ENCODE peak calls at places on chromosomes 2 and 18, in eight cellular contexts. I is neuronal stem cell; M is small intestine; P is HCT116; W is iPS DF 6.9; T is prostate gland; K is left lung; O is CD8-positive, alpha-beta T cell. R is an unnamed sample.

GRCh38 chr2:98394595-98395153 is 48.4 kb downstream of the CNGA3 start:
- DNase-seq in P (no peak), T (no peak), W (no peak), O (no peak), M (no peak), I (no peak), K (no peak), R (no peak)

GRCh38 chr18:28466213-28466612 is 289.3 kb upstream of the CDH2 start:
- DNase-seq in O (no peak), I (no peak), T (no peak), P (no peak), K (no peak), W (no peak), M (no peak), R (no peak)

GRCh38 chr18:73340135-73340934 is 472.5 kb upstream of the NETO1 start:
- DNase-seq in M (no peak), O (no peak), K (no peak), P (no peak), W (no peak), I (no peak), T (no peak), R (no peak)

GRCh38 chr2:29627366-29627765 is 294.0 kb downstream of the ALK start:
- DNase-seq in O (no peak), T (no peak), W (no peak), K (no peak), I (no peak), M (no peak), P (no peak), R (no peak)

GRCh38 chr18:43380098-43380672 is 102.9 kb upstream of the SYT4 start:
- DNase-seq in P (no peak), T (no peak), M (no peak), O (no peak), W (no peak), I (no peak), K (no peak), R (no peak)

GRCh38 chr2:191691016-191691725 is 13.2 kb downstream of the NABP1 start:
- DNase-seq in T (peak; percentile 58), K (no peak), W (peak; percentile 63), O (peak; percentile 48), M (peak; percentile 77), P (peak; percentile 61), I (no peak), R (no peak)

GRCh38 chr2:170815311-170815710 is 1.4 kb upstream of the GAD1 start:
- DNase-seq in W (no peak), T (no peak), O (no peak), I (no peak), K (no peak), M (no peak), P (no peak), R (no peak)

GRCh38 chr18:36298113-36298701 is 694 bp downstream of the FHOD3 start:
- DNase-seq in M (no peak), P (no peak), K (no peak), O (no peak), I (peak; percentile 58), T (no peak), W (no peak), R (no peak)

GRCh38 chr2:190380962-190381412 is 27.2 kb upstream of the MFSD6 start:
- DNase-seq in O (no peak), P (no peak), M (no peak), W (no peak), K (no peak), T (no peak), I (no peak), R (no peak)

GRCh38 chr2:194739217-194739616 is 917.8 kb upstream of the SLC39A10 start:
- DNase-seq in M (no peak), T (no peak), W (no peak), I (no peak), P (no peak), K (no peak), O (no peak), R (no peak)

GRCh38 chr2:74514368-74515270 is at the start of gene TLX2:
- DNase-seq in O (no peak), K (no peak), T (no peak), W (no peak), P (no peak), M (no peak), I (no peak), R (no peak)

GRCh38 chr2:189441709-189442074 is 418 bp downstream of the WDR75 start:
- DNase-seq in P (no peak), K (no peak), T (peak; percentile 32), M (no peak), I (no peak), O (no peak), W (no peak), R (no peak)

GRCh38 chr2:66790651-66791181 is 355.8 kb downstream of the MEIS1 start:
- DNase-seq in M (no peak), P (no peak), I (no peak), K (no peak), T (no peak), O (no peak), W (no peak), R (no peak)

GRCh38 chr2:28950941-28951630 is 30.0 kb upstream of the TOGARAM2 start:
- DNase-seq in M (no peak), T (no peak), W (no peak), I (peak; percentile 68), P (no peak), O (no peak), K (no peak), R (no peak)

DNA sequence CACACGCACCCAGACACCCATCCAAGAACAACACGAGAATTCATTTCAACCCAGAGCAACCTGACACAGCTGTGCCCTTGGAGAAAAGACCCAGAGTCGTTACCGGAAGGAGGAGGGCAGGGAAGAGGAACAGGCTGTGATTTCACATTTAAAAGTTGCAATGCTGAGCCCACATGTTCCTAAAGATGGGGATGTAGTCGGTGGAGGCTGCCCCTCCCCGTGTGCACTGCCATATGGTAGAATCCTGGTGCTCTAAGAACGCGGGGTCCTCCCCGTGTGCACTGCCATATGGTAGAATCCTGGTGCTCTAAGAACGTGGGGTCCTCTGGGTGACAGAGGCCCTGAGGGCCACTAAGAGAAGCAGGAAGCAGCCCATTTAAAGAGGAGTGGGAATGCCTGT is 10.9 kb downstream of the MTERF4 start:
- DNase-seq in W (no peak), T (no peak), P (no peak), K (no peak), O (no peak), I (no peak), M (no peak), R (no peak)
- H3K36me3 ChIP-seq in W (peaks cover 21% of the 10 kb centered on the region), T (peaks cover 6% of the 10 kb centered on the region), P (peaks cover 34% of the 10 kb centered on the region), K (no peaks in the 10 kb centered on the region), O (peaks cover 73% of the 10 kb centered on the region), I (peaks cover 42% of the 10 kb centered on the region), M (peaks cover 24% of the 10 kb centered on the region), R (peaks cover 93% of the 10 kb centered on the region)

DNA sequence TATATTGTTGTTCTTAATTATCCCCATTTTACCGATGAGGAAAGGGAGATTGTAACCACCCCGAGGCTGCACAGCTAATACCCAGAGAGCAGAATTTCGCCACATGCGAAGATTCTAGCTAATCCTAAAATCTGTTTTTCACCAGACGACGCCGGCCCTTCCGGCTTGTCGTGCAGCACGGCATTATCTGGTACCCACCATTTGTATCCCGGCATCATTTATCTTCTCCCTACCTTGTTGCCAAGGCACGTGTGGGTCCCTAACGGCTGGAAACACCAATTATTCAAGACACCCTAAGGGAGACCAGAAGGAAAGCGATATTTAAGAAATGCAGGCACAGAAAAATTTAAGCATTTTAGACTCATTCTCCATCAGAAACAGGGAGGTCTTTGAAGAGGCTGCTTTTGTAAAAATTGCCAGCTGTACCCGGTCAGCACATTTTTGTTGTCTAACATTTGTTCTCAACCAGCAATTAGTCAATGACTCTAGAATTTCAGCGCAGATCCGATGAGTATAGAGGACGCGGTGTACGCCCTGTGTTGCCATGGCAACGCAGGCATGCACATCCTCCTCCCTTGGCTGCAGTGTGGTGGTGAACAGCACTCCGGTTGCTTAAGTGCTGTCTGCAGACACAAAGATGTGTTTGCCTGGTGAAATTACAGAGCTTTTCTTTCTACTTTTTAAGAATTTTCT is 111.6 kb downstream of the AGAP1 start:
- DNase-seq in W (peak; percentile 33), M (no peak), O (no peak), I (peak; percentile 77), T (no peak), P (no peak), K (peak; percentile 69), R (no peak)
- H3K4me3 ChIP-seq in W (no peak overlapping the region), M (no peak overlapping the region), O (no peak overlapping the region), I (peak overlapping the region; percentile 13), T (no peak overlapping the region), P (no peak overlapping the region), K (no peak overlapping the region), R (no peak overlapping the region)

DNA sequence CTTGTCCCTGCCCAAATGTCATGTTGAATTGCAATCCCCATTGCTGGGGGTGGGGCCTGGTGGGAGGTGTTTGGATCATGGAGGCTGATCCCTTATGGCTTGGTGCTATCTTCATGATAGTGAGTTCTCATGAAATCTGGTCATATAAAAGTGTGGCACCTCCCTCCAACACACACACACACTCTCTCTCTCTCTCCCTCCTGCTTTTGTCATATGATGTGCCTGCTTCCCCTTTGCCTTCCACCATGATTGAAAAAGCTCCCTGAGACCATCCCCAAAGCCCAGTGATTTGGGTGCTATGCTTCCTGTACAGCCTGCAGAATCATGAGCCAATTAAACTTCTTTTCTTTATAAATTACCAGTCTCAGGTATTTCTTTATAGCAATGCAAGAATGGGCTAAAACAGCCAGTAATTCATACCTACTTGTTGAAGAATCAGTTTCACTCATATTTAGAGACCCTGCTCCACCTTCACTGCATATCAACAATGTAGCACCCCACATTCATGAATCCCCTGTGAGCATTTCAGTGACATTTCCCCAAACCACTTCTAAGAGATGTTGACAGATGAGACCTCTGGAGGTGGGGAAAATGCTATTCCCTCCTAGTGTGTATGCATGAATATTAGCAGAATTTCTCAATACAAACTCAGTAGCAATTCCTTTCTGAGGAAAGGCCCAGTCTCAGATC is 54.8 kb upstream of the STK17B start:
- DNase-seq in P (no peak), W (no peak), O (no peak), T (no peak), M (no peak), K (no peak), I (no peak), R (no peak)
- H3K4me1 ChIP-seq in P (peaks cover 8% of the 10 kb centered on the region), W (no peaks in the 10 kb centered on the region), O (peaks cover 63% of the 10 kb centered on the region), T (no peaks in the 10 kb centered on the region), M (no peaks in the 10 kb centered on the region), K (peaks cover 12% of the 10 kb centered on the region), I (no peaks in the 10 kb centered on the region), R (peaks cover 12% of the 10 kb centered on the region)

GRCh38 chr2:43887176-43887575 is 48.4 kb downstream of the ABCG8 start:
- DNase-seq in I (no peak), T (no peak), W (no peak), O (no peak), K (no peak), M (no peak), P (no peak), R (no peak)
- H3K36me3 ChIP-seq in I (peaks cover 19% of the 10 kb centered on the region), T (no peaks in the 10 kb centered on the region), W (peaks cover 16% of the 10 kb centered on the region), O (peaks cover 37% of the 10 kb centered on the region), K (no peaks in the 10 kb centered on the region), M (peaks cover 7% of the 10 kb centered on the region), P (peaks cover 54% of the 10 kb centered on the region), R (peaks cover 35% of the 10 kb centered on the region)